ENCODE peak calls at places on chromosomes 6 and 20, in five cellular contexts. One of them, this sample, is unnamed. For H3K27me3, the result is how much of the 10 kb centered on the place peaks cover.

GRCh38 chr6:130466744-130467052 is 100.9 kb downstream of the TMEM200A start:
- DNase-seq in mammary epithelial cell: no peak
- DNase-seq in adrenal gland: no peak
- DNase-seq in cardiac muscle cell: no peak
- DNase-seq in CD4-positive, alpha-beta memory T cell: no peak
- DNase-seq in this sample: peak

GRCh38 chr6:137493218-137494038 is 766 bp downstream of the OLIG3 start:
- DNase-seq in CD4-positive, alpha-beta memory T cell: no peak
- DNase-seq in cardiac muscle cell: no peak
- DNase-seq in adrenal gland: no peak
- DNase-seq in mammary epithelial cell: no peak
- DNase-seq in this sample: no peak

GRCh38 chr6:46565531-46565930 is 74.3 kb upstream of the RCAN2 start:
- DNase-seq in CD4-positive, alpha-beta memory T cell: no peak
- DNase-seq in cardiac muscle cell: no peak
- DNase-seq in mammary epithelial cell: no peak
- DNase-seq in adrenal gland: no peak
- DNase-seq in this sample: no peak

GRCh38 chr6:78517399-78517798 is 350.0 kb upstream of the IRAK1BP1 start:
- DNase-seq in adrenal gland: no peak
- DNase-seq in cardiac muscle cell: no peak
- DNase-seq in mammary epithelial cell: no peak
- DNase-seq in CD4-positive, alpha-beta memory T cell: no peak
- DNase-seq in this sample: no peak

GRCh38 chr6:33977606-33978438 is 168.1 kb downstream of the GRM4 start:
- DNase-seq in cardiac muscle cell: no peak
- DNase-seq in CD4-positive, alpha-beta memory T cell: no peak
- DNase-seq in mammary epithelial cell: no peak
- DNase-seq in adrenal gland: no peak
- DNase-seq in this sample: no peak

GRCh38 chr20:18005170-18005989 is 36.6 kb downstream of the MGME1 start:
- DNase-seq in cardiac muscle cell: no peak
- DNase-seq in CD4-positive, alpha-beta memory T cell: no peak
- DNase-seq in adrenal gland: no peak
- DNase-seq in mammary epithelial cell: no peak
- DNase-seq in this sample: no peak

GRCh38 chr6:45488884-45489283 is 111.2 kb upstream of the SUPT3H start:
- DNase-seq in cardiac muscle cell: no peak
- DNase-seq in adrenal gland: no peak
- DNase-seq in CD4-positive, alpha-beta memory T cell: peak
- DNase-seq in mammary epithelial cell: no peak
- DNase-seq in this sample: no peak

GRCh38 chr6:134175532-134176282 is 123.3 kb upstream of the SLC2A12 start:
- DNase-seq in CD4-positive, alpha-beta memory T cell: no peak
- DNase-seq in adrenal gland: peak
- DNase-seq in mammary epithelial cell: peak
- DNase-seq in cardiac muscle cell: peak
- DNase-seq in this sample: peak

GRCh38 chr6:1190361-1190760 is 121.5 kb upstream of the FOXQ1 start:
- DNase-seq in cardiac muscle cell: peak
- DNase-seq in adrenal gland: no peak
- DNase-seq in mammary epithelial cell: peak
- DNase-seq in CD4-positive, alpha-beta memory T cell: no peak
- DNase-seq in this sample: peak

GRCh38 chr6:169530762-169531143 is 171.1 kb downstream of the WDR27 start:
- DNase-seq in CD4-positive, alpha-beta memory T cell: peak
- DNase-seq in mammary epithelial cell: no peak
- DNase-seq in cardiac muscle cell: no peak
- DNase-seq in adrenal gland: no peak
- DNase-seq in this sample: no peak

GRCh38 chr20:38969708-38970107 is 7.6 kb downstream of the DHX35 start:
- DNase-seq in cardiac muscle cell: no peak
- DNase-seq in mammary epithelial cell: no peak
- DNase-seq in CD4-positive, alpha-beta memory T cell: no peak
- DNase-seq in adrenal gland: no peak
- DNase-seq in this sample: no peak

GRCh38 chr6:127768745-127769144 is 132.1 kb downstream of the THEMIS start:
- DNase-seq in CD4-positive, alpha-beta memory T cell: no peak
- DNase-seq in mammary epithelial cell: no peak
- DNase-seq in cardiac muscle cell: no peak
- DNase-seq in adrenal gland: no peak
- DNase-seq in this sample: no peak

GRCh38 chr20:3980260-3981131 is 34.9 kb downstream of the RNF24 start:
- DNase-seq in CD4-positive, alpha-beta memory T cell: peak
- DNase-seq in adrenal gland: peak
- DNase-seq in mammary epithelial cell: peak
- DNase-seq in cardiac muscle cell: peak
- DNase-seq in this sample: peak

GRCh38 chr20:57596998-57597939 is 23.0 kb downstream of the ZBP1 start:
- DNase-seq in CD4-positive, alpha-beta memory T cell: peak
- DNase-seq in cardiac muscle cell: peak
- DNase-seq in mammary epithelial cell: peak
- DNase-seq in adrenal gland: peak
- DNase-seq in this sample: no peak

GRCh38 chr20:62702886-62703852 is 5.5 kb upstream of the NTSR1 start:
- DNase-seq in mammary epithelial cell: peak
- DNase-seq in CD4-positive, alpha-beta memory T cell: no peak
- DNase-seq in cardiac muscle cell: peak
- DNase-seq in adrenal gland: peak
- DNase-seq in this sample: peak

GRCh38 chr20:57435498-57436222 is 44.5 kb downstream of the RBM38 start:
- DNase-seq in adrenal gland: peak
- DNase-seq in cardiac muscle cell: peak
- DNase-seq in mammary epithelial cell: peak
- DNase-seq in CD4-positive, alpha-beta memory T cell: peak
- DNase-seq in this sample: peak

GRCh38 chr6:125798734-125799510 is 8.2 kb downstream of the NCOA7 start:
- DNase-seq in mammary epithelial cell: no peak
- DNase-seq in CD4-positive, alpha-beta memory T cell: no peak
- DNase-seq in adrenal gland: no peak
- DNase-seq in cardiac muscle cell: no peak
- DNase-seq in this sample: no peak

GRCh38 chr6:16150098-16150497 is 21.2 kb downstream of the MYLIP start:
- DNase-seq in CD4-positive, alpha-beta memory T cell: no peak
- DNase-seq in adrenal gland: no peak
- DNase-seq in mammary epithelial cell: no peak
- DNase-seq in cardiac muscle cell: no peak
- DNase-seq in this sample: no peak

GRCh38 chr6:119347466-119348307 is 1.9 kb downstream of the MAN1A1 start:
- DNase-seq in cardiac muscle cell: no peak
- DNase-seq in adrenal gland: peak
- DNase-seq in mammary epithelial cell: no peak
- DNase-seq in CD4-positive, alpha-beta memory T cell: peak
- DNase-seq in this sample: no peak

GRCh38 chr20:63580796-63581461 is 6.9 kb upstream of the HELZ2 start:
- DNase-seq in adrenal gland: peak
- DNase-seq in CD4-positive, alpha-beta memory T cell: peak
- DNase-seq in mammary epithelial cell: peak
- DNase-seq in cardiac muscle cell: peak
- DNase-seq in this sample: peak

GRCh38 chr20:52975024-52975732 is 3.0 kb downstream of the TSHZ2 start:
- DNase-seq in cardiac muscle cell: peak
- DNase-seq in adrenal gland: peak
- DNase-seq in CD4-positive, alpha-beta memory T cell: peak
- DNase-seq in mammary epithelial cell: peak
- DNase-seq in this sample: peak

GRCh38 chr6:44286747-44287146 is 16.5 kb downstream of the TMEM151B start:
- DNase-seq in adrenal gland: no peak
- DNase-seq in mammary epithelial cell: no peak
- DNase-seq in CD4-positive, alpha-beta memory T cell: no peak
- DNase-seq in cardiac muscle cell: no peak
- DNase-seq in this sample: no peak

GRCh38 chr20:17344775-17345174 is 117.9 kb downstream of the PCSK2 start:
- DNase-seq in adrenal gland: no peak
- DNase-seq in CD4-positive, alpha-beta memory T cell: no peak
- DNase-seq in mammary epithelial cell: no peak
- DNase-seq in cardiac muscle cell: no peak
- DNase-seq in this sample: no peak

GRCh38 chr6:14571728-14572127 is 454.2 kb downstream of the CD83 start:
- DNase-seq in adrenal gland: no peak
- DNase-seq in cardiac muscle cell: no peak
- DNase-seq in mammary epithelial cell: no peak
- DNase-seq in CD4-positive, alpha-beta memory T cell: no peak
- DNase-seq in this sample: no peak

GRCh38 chr20:47357296-47358051 is 975 bp upstream of the ZMYND8 start:
- DNase-seq in mammary epithelial cell: peak
- DNase-seq in adrenal gland: peak
- DNase-seq in CD4-positive, alpha-beta memory T cell: peak
- DNase-seq in cardiac muscle cell: peak
- DNase-seq in this sample: peak

GRCh38 chr6:15065603-15066002 is 180.3 kb upstream of the JARID2 start:
- DNase-seq in mammary epithelial cell: no peak
- DNase-seq in adrenal gland: no peak
- DNase-seq in CD4-positive, alpha-beta memory T cell: no peak
- DNase-seq in cardiac muscle cell: no peak
- DNase-seq in this sample: peak

GRCh38 chr6:135300576-135300975 is 119.5 kb downstream of the MYB start:
- DNase-seq in adrenal gland: no peak
- DNase-seq in CD4-positive, alpha-beta memory T cell: no peak
- DNase-seq in mammary epithelial cell: no peak
- DNase-seq in cardiac muscle cell: no peak
- DNase-seq in this sample: peak

GRCh38 chr6:143396497-143397228 is 53.8 kb downstream of the ADAT2 start:
- DNase-seq in adrenal gland: no peak
- DNase-seq in mammary epithelial cell: no peak
- DNase-seq in cardiac muscle cell: peak
- DNase-seq in CD4-positive, alpha-beta memory T cell: no peak
- DNase-seq in this sample: peak

GRCh38 chr20:6735913-6736845 is 31.3 kb upstream of the BMP2 start:
- DNase-seq in adrenal gland: no peak
- DNase-seq in cardiac muscle cell: peak
- DNase-seq in mammary epithelial cell: no peak
- DNase-seq in CD4-positive, alpha-beta memory T cell: no peak
- DNase-seq in this sample: no peak

GRCh38 chr6:40950986-40951730 is 87.9 kb downstream of the UNC5CL start:
- DNase-seq in mammary epithelial cell: peak
- DNase-seq in cardiac muscle cell: no peak
- DNase-seq in CD4-positive, alpha-beta memory T cell: no peak
- DNase-seq in adrenal gland: no peak
- DNase-seq in this sample: peak

GRCh38 chr6:3977875-3978711 is 100.8 kb downstream of the FAM217A start:
- DNase-seq in cardiac muscle cell: peak
- DNase-seq in mammary epithelial cell: peak
- DNase-seq in CD4-positive, alpha-beta memory T cell: peak
- DNase-seq in adrenal gland: peak
- DNase-seq in this sample: peak

GRCh38 chr20:13610205-13610604 is 28.5 kb downstream of the TASP1 start:
- DNase-seq in adrenal gland: no peak
- DNase-seq in mammary epithelial cell: no peak
- DNase-seq in CD4-positive, alpha-beta memory T cell: no peak
- DNase-seq in cardiac muscle cell: peak
- DNase-seq in this sample: no peak

GRCh38 chr6:12806811-12807210 is 90.2 kb downstream of the PHACTR1 start:
- DNase-seq in cardiac muscle cell: peak
- DNase-seq in CD4-positive, alpha-beta memory T cell: no peak
- DNase-seq in adrenal gland: no peak
- DNase-seq in mammary epithelial cell: no peak
- DNase-seq in this sample: no peak
- H3K27me3 ChIP-seq in cardiac muscle cell: under half
- H3K27me3 ChIP-seq in CD4-positive, alpha-beta memory T cell: under half
- H3K27me3 ChIP-seq in adrenal gland: under half
- H3K27me3 ChIP-seq in mammary epithelial cell: under half
- H3K27me3 ChIP-seq in this sample: under half

DNA sequence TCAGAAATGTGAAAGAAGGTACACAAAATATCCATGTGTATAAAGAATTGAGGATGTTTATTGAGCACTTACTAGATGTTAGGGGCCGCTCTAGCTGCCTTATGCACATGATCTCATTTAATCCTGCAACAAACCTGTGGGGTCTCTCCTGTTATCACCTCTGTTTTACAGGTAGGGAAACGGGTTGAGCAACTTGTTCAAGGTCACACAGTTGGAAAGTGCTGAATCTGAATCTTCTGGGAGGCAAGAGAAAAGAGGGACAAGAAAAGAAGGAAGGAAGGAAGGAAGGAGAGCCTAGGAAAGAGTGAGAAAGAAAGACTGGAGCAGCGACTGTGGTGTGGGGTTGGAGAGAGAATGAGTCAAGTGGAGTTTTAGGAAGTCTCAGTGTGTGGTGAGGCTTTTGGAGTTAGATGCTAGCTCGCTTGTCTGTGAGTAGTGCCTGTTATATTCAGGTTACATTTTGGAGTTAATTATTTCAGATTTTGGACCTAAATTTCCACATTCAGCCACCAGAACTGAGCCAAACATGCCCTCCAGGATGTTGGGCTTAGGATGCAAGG is 7.7 kb downstream of the CLPSL1 start:
- DNase-seq in CD4-positive, alpha-beta memory T cell: no peak
- DNase-seq in cardiac muscle cell: no peak
- DNase-seq in mammary epithelial cell: no peak
- DNase-seq in adrenal gland: no peak
- DNase-seq in this sample: no peak
- H3K27me3 ChIP-seq in CD4-positive, alpha-beta memory T cell: under half
- H3K27me3 ChIP-seq in cardiac muscle cell: under half
- H3K27me3 ChIP-seq in mammary epithelial cell: under half
- H3K27me3 ChIP-seq in adrenal gland: under half
- H3K27me3 ChIP-seq in this sample: under half

GRCh38 chr6:150004101-150004782 is 21.1 kb downstream of the RAET1L start:
- DNase-seq in mammary epithelial cell: no peak
- DNase-seq in cardiac muscle cell: no peak
- DNase-seq in adrenal gland: no peak
- DNase-seq in CD4-positive, alpha-beta memory T cell: peak
- DNase-seq in this sample: no peak

GRCh38 chr6:150004783-150005717 is 20.3 kb downstream of the RAET1L start:
- DNase-seq in mammary epithelial cell: peak
- DNase-seq in CD4-positive, alpha-beta memory T cell: peak
- DNase-seq in cardiac muscle cell: peak
- DNase-seq in adrenal gland: peak
- DNase-seq in this sample: peak

GRCh38 chr6:150008588-150008987 is 16.7 kb downstream of the RAET1L start:
- DNase-seq in adrenal gland: no peak
- DNase-seq in mammary epithelial cell: no peak
- DNase-seq in cardiac muscle cell: no peak
- DNase-seq in CD4-positive, alpha-beta memory T cell: no peak
- DNase-seq in this sample: peak

GRCh38 chr6:150006961-150007464 is 18.3 kb downstream of the RAET1L start:
- DNase-seq in CD4-positive, alpha-beta memory T cell: peak
- DNase-seq in mammary epithelial cell: no peak
- DNase-seq in cardiac muscle cell: peak
- DNase-seq in adrenal gland: no peak
- DNase-seq in this sample: no peak

GRCh38 chr6:150005761-150006651 is 19.3 kb downstream of the RAET1L start:
- DNase-seq in mammary epithelial cell: no peak
- DNase-seq in cardiac muscle cell: no peak
- DNase-seq in adrenal gland: no peak
- DNase-seq in CD4-positive, alpha-beta memory T cell: no peak
- DNase-seq in this sample: no peak
- H3K27me3 ChIP-seq in mammary epithelial cell: under half
- H3K27me3 ChIP-seq in cardiac muscle cell: half or more
- H3K27me3 ChIP-seq in adrenal gland: under half
- H3K27me3 ChIP-seq in CD4-positive, alpha-beta memory T cell: under half
- H3K27me3 ChIP-seq in this sample: under half

DNA sequence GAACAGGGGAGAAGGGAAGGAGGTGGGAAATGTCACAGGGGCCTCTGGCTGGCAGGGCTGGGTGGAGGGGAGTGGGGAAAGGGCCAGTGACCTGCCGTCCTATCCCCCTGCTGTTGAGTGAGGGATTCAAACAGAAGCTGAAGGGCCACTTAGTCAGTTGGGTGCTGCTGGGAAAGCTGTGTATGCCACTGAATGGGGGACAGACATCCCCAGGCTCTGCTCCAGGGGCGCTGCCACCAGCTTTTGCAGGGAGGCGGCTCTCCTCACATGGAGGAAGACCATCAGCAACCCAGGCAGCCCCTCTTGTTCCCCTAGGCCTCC is 50.0 kb downstream of the MDGA1 start:
- DNase-seq in mammary epithelial cell: no peak
- DNase-seq in adrenal gland: no peak
- DNase-seq in cardiac muscle cell: no peak
- DNase-seq in CD4-positive, alpha-beta memory T cell: no peak
- DNase-seq in this sample: no peak
- H3K27me3 ChIP-seq in mammary epithelial cell: under half
- H3K27me3 ChIP-seq in adrenal gland: under half
- H3K27me3 ChIP-seq in cardiac muscle cell: under half
- H3K27me3 ChIP-seq in CD4-positive, alpha-beta memory T cell: under half
- H3K27me3 ChIP-seq in this sample: under half